ENCODE peak calls at places on chromosomes 6 and 20, in five cellular contexts. One of them, this sample, is unnamed.

GRCh38 chr6:25473447-25473846 is 178.6 kb upstream of the SCGN start:
- DNase-seq in K562: no peak
- DNase-seq in H1: no peak
- DNase-seq in HepG2: no peak
- DNase-seq in GM12878: no peak
- DNase-seq in this sample: no peak

GRCh38 chr6:10404107-10404798 is 10.6 kb downstream of the TFAP2A start:
- DNase-seq in HepG2: no peak
- DNase-seq in GM12878: peak
- DNase-seq in K562: peak
- DNase-seq in H1: peak
- DNase-seq in this sample: peak

GRCh38 chr6:11043961-11044711 is at the start of gene ELOVL2:
- DNase-seq in HepG2: peak
- DNase-seq in GM12878: no peak
- DNase-seq in K562: peak
- DNase-seq in H1: no peak
- DNase-seq in this sample: peak

GRCh38 chr6:119201486-119201885 is 123.0 kb upstream of the FAM184A start:
- DNase-seq in HepG2: no peak
- DNase-seq in H1: no peak
- DNase-seq in GM12878: no peak
- DNase-seq in K562: no peak
- DNase-seq in this sample: no peak

GRCh38 chr6:166942393-166943168 is 13.8 kb downstream of the RNASET2 start:
- DNase-seq in GM12878: no peak
- DNase-seq in HepG2: no peak
- DNase-seq in K562: peak
- DNase-seq in H1: no peak
- DNase-seq in this sample: no peak

GRCh38 chr6:3977875-3978711 is 100.8 kb downstream of the FAM217A start:
- DNase-seq in HepG2: peak
- DNase-seq in H1: no peak
- DNase-seq in GM12878: peak
- DNase-seq in K562: peak
- DNase-seq in this sample: peak

GRCh38 chr20:17465236-17465635 is 65.9 kb downstream of the BFSP1 start:
- DNase-seq in H1: no peak
- DNase-seq in HepG2: no peak
- DNase-seq in GM12878: no peak
- DNase-seq in K562: no peak
- DNase-seq in this sample: no peak

GRCh38 chr20:59148713-59149493 is 14.7 kb upstream of the ZNF831 start:
- DNase-seq in H1: no peak
- DNase-seq in HepG2: no peak
- DNase-seq in GM12878: no peak
- DNase-seq in K562: no peak
- DNase-seq in this sample: no peak

GRCh38 chr20:17936306-17936790 is 32.2 kb downstream of the SNX5 start:
- DNase-seq in GM12878: no peak
- DNase-seq in H1: no peak
- DNase-seq in HepG2: no peak
- DNase-seq in K562: no peak
- DNase-seq in this sample: no peak

GRCh38 chr20:45337367-45338120 is 10.7 kb downstream of the SDC4 start:
- DNase-seq in K562: peak
- DNase-seq in GM12878: no peak
- DNase-seq in H1: no peak
- DNase-seq in HepG2: peak
- DNase-seq in this sample: no peak

GRCh38 chr6:43176423-43176786 is 5.3 kb downstream of the SRF start:
- DNase-seq in H1: no peak
- DNase-seq in HepG2: no peak
- DNase-seq in K562: no peak
- DNase-seq in GM12878: no peak
- DNase-seq in this sample: no peak

GRCh38 chr20:10314198-10314597 is 95.6 kb downstream of the SNAP25 start:
- DNase-seq in HepG2: no peak
- DNase-seq in H1: no peak
- DNase-seq in K562: no peak
- DNase-seq in GM12878: no peak
- DNase-seq in this sample: no peak

GRCh38 chr6:43077981-43078411 is 1.9 kb downstream of the PTK7 start:
- DNase-seq in K562: no peak
- DNase-seq in GM12878: no peak
- DNase-seq in H1: no peak
- DNase-seq in HepG2: no peak
- DNase-seq in this sample: no peak

GRCh38 chr6:90739339-90739738 is 152.5 kb upstream of the MAP3K7 start:
- DNase-seq in K562: no peak
- DNase-seq in HepG2: no peak
- DNase-seq in GM12878: no peak
- DNase-seq in H1: no peak
- DNase-seq in this sample: no peak

GRCh38 chr6:105102186-105102585 is 77.6 kb downstream of the POPDC3 start:
- DNase-seq in HepG2: no peak
- DNase-seq in H1: no peak
- DNase-seq in GM12878: no peak
- DNase-seq in K562: no peak
- DNase-seq in this sample: no peak

GRCh38 chr6:112618796-112619195 is 271.7 kb downstream of the RFPL4B start:
- DNase-seq in K562: no peak
- DNase-seq in H1: no peak
- DNase-seq in GM12878: no peak
- DNase-seq in HepG2: no peak
- DNase-seq in this sample: no peak

GRCh38 chr6:106490453-106490852 is 129.9 kb downstream of the CRYBG1 start:
- DNase-seq in H1: no peak
- DNase-seq in HepG2: no peak
- DNase-seq in GM12878: no peak
- DNase-seq in K562: no peak
- DNase-seq in this sample: no peak

GRCh38 chr6:132695773-132696172 is 18.1 kb downstream of the VNN1 start:
- DNase-seq in H1: no peak
- DNase-seq in GM12878: no peak
- DNase-seq in HepG2: no peak
- DNase-seq in K562: no peak
- DNase-seq in this sample: no peak

GRCh38 chr6:106746660-106747059 is 117.3 kb downstream of the QRSL1 start:
- DNase-seq in K562: no peak
- DNase-seq in HepG2: peak
- DNase-seq in H1: no peak
- DNase-seq in GM12878: no peak
- DNase-seq in this sample: no peak

GRCh38 chr20:64090165-64090564 is 6.0 kb upstream of the LKAAEAR1 start:
- DNase-seq in HepG2: no peak
- DNase-seq in H1: no peak
- DNase-seq in GM12878: no peak
- DNase-seq in K562: peak
- DNase-seq in this sample: no peak

GRCh38 chr6:167293088-167293589 is 2.0 kb downstream of the UNC93A start:
- DNase-seq in H1: no peak
- DNase-seq in GM12878: no peak
- DNase-seq in K562: no peak
- DNase-seq in HepG2: no peak
- DNase-seq in this sample: no peak

DNA sequence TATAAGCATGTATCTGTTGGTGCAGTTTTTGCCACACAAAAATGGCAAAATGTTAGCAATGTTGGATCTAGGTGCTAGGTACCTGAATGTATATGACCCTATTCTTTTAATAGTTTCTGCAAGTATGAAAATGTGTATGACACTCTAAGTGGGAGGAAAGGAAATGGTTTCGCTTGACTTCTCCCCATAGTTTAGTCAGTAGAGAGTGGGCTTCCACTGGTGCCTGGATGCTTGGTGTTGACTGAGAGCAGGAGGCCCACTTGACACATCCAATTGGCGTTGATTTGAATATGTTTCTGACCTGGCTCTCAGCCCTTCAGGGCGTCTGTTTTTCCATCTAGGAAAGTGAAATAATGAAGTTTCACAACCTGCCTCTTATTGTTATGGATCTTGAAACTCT is 41.8 kb upstream of the GABRR1 start:
- DNase-seq in GM12878: no peak
- DNase-seq in K562: no peak
- DNase-seq in H1: no peak
- DNase-seq in HepG2: no peak
- DNase-seq in this sample: no peak
- TF ChIP-seq POLR2A in GM12878: no peak
- TF ChIP-seq POLR2A in K562: no peak
- TF ChIP-seq POLR2A in H1: no peak
- TF ChIP-seq POLR2A in HepG2: no peak
- TF ChIP-seq POLR2A in this sample: no peak

DNA sequence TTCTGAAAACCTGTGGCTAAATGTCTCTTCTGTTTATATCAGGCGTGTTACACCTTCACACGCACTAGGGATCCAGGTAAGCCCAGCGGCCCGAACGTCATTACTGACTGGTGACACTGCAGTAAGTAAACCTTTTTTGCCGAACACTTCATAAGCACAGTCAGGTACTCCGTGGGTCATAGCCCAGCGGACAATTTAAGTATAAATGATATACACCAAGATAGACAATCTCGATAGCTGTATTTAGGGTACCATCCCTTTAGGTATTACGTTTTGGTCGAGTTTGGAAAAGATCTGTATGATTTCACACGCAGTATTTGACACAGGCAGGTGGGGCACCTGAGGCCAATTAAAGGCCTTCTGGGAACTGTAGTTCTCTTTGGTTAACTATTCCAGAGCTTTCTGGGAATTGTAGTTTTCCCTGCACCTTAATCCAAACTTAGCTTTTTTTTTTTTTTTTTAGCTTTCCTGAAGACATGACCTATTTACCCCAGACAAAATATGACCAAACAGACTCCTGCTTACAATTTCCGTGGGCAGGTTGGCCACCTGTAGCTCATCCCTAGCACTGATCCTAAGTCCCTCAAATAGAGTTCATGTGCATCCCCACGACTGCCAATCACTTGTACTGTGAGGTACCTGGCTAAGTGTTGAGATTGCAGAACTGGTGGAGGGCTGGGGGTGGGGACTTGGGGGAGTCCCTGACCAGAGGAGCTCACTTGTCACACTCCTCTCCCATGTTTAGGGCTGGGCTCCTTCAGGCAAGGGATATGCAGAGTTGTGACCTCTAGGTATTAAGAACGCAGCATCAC is 908 bp upstream of the EHMT2 start:
- DNase-seq in H1: no peak
- DNase-seq in HepG2: peak
- DNase-seq in GM12878: no peak
- DNase-seq in K562: no peak
- DNase-seq in this sample: no peak
- TF ChIP-seq TAF1 in H1: no peak
- TF ChIP-seq TAF1 in HepG2: no peak
- TF ChIP-seq TAF1 in GM12878: no peak
- TF ChIP-seq TAF1 in K562: no peak
- TF ChIP-seq TAF1 in this sample: no peak

GRCh38 chr6:156687875-156688549 is 89.2 kb upstream of the ARID1B start:
- DNase-seq in HepG2: no peak
- DNase-seq in GM12878: no peak
- DNase-seq in H1: no peak
- DNase-seq in K562: peak
- DNase-seq in this sample: no peak

GRCh38 chr6:156689656-156690055 is 87.5 kb upstream of the ARID1B start:
- DNase-seq in HepG2: no peak
- DNase-seq in H1: no peak
- DNase-seq in K562: no peak
- DNase-seq in GM12878: no peak
- DNase-seq in this sample: no peak

GRCh38 chr6:156685823-156686428 is 91.3 kb upstream of the ARID1B start:
- DNase-seq in H1: no peak
- DNase-seq in GM12878: no peak
- DNase-seq in K562: no peak
- DNase-seq in HepG2: no peak
- DNase-seq in this sample: no peak

GRCh38 chr6:156686429-156686939 is 90.7 kb upstream of the ARID1B start:
- DNase-seq in GM12878: no peak
- DNase-seq in HepG2: peak
- DNase-seq in H1: no peak
- DNase-seq in K562: no peak
- DNase-seq in this sample: no peak

DNA sequence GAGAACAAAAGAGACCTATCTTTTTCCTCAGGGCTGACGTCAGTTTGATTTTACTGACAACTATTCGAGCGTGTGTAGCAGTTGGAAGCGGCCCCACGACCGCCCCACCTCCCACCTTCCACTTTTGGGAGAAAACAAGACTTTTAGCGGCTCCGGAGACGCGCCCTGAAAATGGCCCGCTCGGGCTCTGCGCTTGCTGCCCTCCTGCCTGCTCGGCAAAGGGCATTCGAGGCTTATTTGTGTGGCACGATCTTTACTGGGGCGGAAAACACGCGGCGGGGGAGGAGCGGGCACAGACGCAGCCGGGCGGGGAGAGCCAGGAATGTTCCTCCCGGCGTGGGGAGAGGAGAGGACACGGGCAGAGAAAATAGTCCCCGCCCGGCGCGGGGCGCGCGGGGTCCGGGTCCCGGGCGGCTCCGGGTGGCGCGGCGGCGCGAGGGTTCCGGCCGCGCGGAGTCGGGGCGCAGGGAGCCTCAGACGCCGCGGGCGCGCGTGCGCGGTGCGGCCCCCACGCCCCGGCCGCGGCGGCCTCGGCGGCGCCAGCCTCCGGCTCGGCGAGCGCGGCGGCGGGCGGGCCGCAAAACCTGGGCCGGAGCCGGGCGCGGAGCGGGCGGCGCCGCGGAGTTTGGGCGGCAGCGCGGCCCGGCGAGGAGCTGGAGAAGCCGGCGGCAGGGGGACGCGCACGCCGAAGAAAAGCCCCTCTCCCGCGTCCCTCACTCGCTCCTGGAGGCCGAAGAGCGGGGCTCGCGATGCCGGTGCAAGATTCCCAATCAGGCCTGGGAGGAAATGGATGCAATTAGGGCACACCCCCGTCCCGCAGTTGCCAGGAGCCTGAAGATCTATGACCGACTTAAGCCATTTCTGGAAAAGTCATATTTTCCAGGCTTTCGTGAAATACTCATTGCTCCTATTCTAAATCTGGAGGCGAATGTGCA is 90.0 kb upstream of the ARID1B start:
- DNase-seq in GM12878: no peak
- DNase-seq in HepG2: peak
- DNase-seq in H1: no peak
- DNase-seq in K562: peak
- DNase-seq in this sample: peak
- TF ChIP-seq POLR2A in GM12878: peak
- TF ChIP-seq POLR2A in HepG2: peak
- TF ChIP-seq POLR2A in H1: peak
- TF ChIP-seq POLR2A in K562: peak
- TF ChIP-seq POLR2A in this sample: peak

GRCh38 chr6:127845242-127845641 is 55.6 kb downstream of the THEMIS start:
- DNase-seq in GM12878: no peak
- DNase-seq in HepG2: no peak
- DNase-seq in H1: no peak
- DNase-seq in K562: no peak
- DNase-seq in this sample: no peak

GRCh38 chr6:127843582-127843981 is 57.3 kb downstream of the THEMIS start:
- DNase-seq in HepG2: no peak
- DNase-seq in H1: no peak
- DNase-seq in GM12878: no peak
- DNase-seq in K562: no peak
- DNase-seq in this sample: no peak

GRCh38 chr6:127842562-127842961 is 58.3 kb downstream of the THEMIS start:
- DNase-seq in HepG2: no peak
- DNase-seq in GM12878: no peak
- DNase-seq in H1: no peak
- DNase-seq in K562: peak
- DNase-seq in this sample: no peak

GRCh38 chr6:127841811-127842210 is 59.0 kb downstream of the THEMIS start:
- DNase-seq in HepG2: no peak
- DNase-seq in K562: no peak
- DNase-seq in GM12878: no peak
- DNase-seq in H1: no peak
- DNase-seq in this sample: no peak

GRCh38 chr6:127844529-127844928 is 56.3 kb downstream of the THEMIS start:
- DNase-seq in HepG2: no peak
- DNase-seq in H1: no peak
- DNase-seq in GM12878: no peak
- DNase-seq in K562: no peak
- DNase-seq in this sample: no peak
- TF ChIP-seq TAF1 in HepG2: no peak
- TF ChIP-seq TAF1 in H1: no peak
- TF ChIP-seq TAF1 in GM12878: no peak
- TF ChIP-seq TAF1 in K562: no peak
- TF ChIP-seq TAF1 in this sample: no peak

This sample was measured in GM12891.